ENCODE peak calls at places on chromosomes 1 and 21, in ten cellular contexts. One of them, this sample, is unnamed.

GRCh38 chr1:40003156-40004093 is 37.1 kb upstream of the CAP1 start:
- DNase-seq in left ventricle myocardium inferior: no peak
- DNase-seq in omental fat pad: no peak
- DNase-seq in naive thymus-derived CD8-positive, alpha-beta T cell: no peak
- DNase-seq in amygdala: no peak
- DNase-seq in activated T-cell treated with anti-CD3 and anti-CD28 coated beads, Interleukin-2, amount 50 U/mL, for 72 hours: no peak
- DNase-seq in smooth muscle cell of the brain vasculature: no peak
- DNase-seq in activated CD4-positive, alpha-beta T cell treated with anti-CD3 and anti-CD28 coated beads, Interleukin-2, amount 50 U/mL, for 24 hours: no peak
- DNase-seq in HuH-7: no peak
- DNase-seq in SHP77: no peak
- DNase-seq in this sample: no peak

GRCh38 chr1:112337028-112337531 is 58.9 kb upstream of the CTTNBP2NL start:
- DNase-seq in left ventricle myocardium inferior: peak
- DNase-seq in omental fat pad: no peak
- DNase-seq in naive thymus-derived CD8-positive, alpha-beta T cell: no peak
- DNase-seq in amygdala: no peak
- DNase-seq in activated T-cell treated with anti-CD3 and anti-CD28 coated beads, Interleukin-2, amount 50 U/mL, for 72 hours: peak
- DNase-seq in smooth muscle cell of the brain vasculature: no peak
- DNase-seq in activated CD4-positive, alpha-beta T cell treated with anti-CD3 and anti-CD28 coated beads, Interleukin-2, amount 50 U/mL, for 24 hours: no peak
- DNase-seq in HuH-7: peak
- DNase-seq in SHP77: peak
- DNase-seq in this sample: no peak

GRCh38 chr21:35026617-35027557 is 22.2 kb downstream of the RUNX1 start:
- DNase-seq in left ventricle myocardium inferior: peak
- DNase-seq in omental fat pad: no peak
- DNase-seq in naive thymus-derived CD8-positive, alpha-beta T cell: peak
- DNase-seq in amygdala: no peak
- DNase-seq in activated T-cell treated with anti-CD3 and anti-CD28 coated beads, Interleukin-2, amount 50 U/mL, for 72 hours: peak
- DNase-seq in smooth muscle cell of the brain vasculature: no peak
- DNase-seq in activated CD4-positive, alpha-beta T cell treated with anti-CD3 and anti-CD28 coated beads, Interleukin-2, amount 50 U/mL, for 24 hours: peak
- DNase-seq in HuH-7: no peak
- DNase-seq in SHP77: no peak
- DNase-seq in this sample: peak

GRCh38 chr1:228735871-228736586 is 750 bp downstream of the RHOU start:
- DNase-seq in left ventricle myocardium inferior: peak
- DNase-seq in omental fat pad: no peak
- DNase-seq in naive thymus-derived CD8-positive, alpha-beta T cell: no peak
- DNase-seq in amygdala: no peak
- DNase-seq in activated T-cell treated with anti-CD3 and anti-CD28 coated beads, Interleukin-2, amount 50 U/mL, for 72 hours: peak
- DNase-seq in smooth muscle cell of the brain vasculature: no peak
- DNase-seq in activated CD4-positive, alpha-beta T cell treated with anti-CD3 and anti-CD28 coated beads, Interleukin-2, amount 50 U/mL, for 24 hours: no peak
- DNase-seq in HuH-7: peak
- DNase-seq in SHP77: no peak
- DNase-seq in this sample: no peak

GRCh38 chr1:113488576-113489177 is 98.4 kb downstream of the MAGI3 start:
- DNase-seq in left ventricle myocardium inferior: no peak
- DNase-seq in omental fat pad: no peak
- DNase-seq in naive thymus-derived CD8-positive, alpha-beta T cell: no peak
- DNase-seq in amygdala: no peak
- DNase-seq in activated T-cell treated with anti-CD3 and anti-CD28 coated beads, Interleukin-2, amount 50 U/mL, for 72 hours: no peak
- DNase-seq in smooth muscle cell of the brain vasculature: no peak
- DNase-seq in activated CD4-positive, alpha-beta T cell treated with anti-CD3 and anti-CD28 coated beads, Interleukin-2, amount 50 U/mL, for 24 hours: no peak
- DNase-seq in HuH-7: no peak
- DNase-seq in SHP77: peak
- DNase-seq in this sample: no peak

GRCh38 chr1:119160851-119161250 is 20.4 kb upstream of the WARS2 start:
- DNase-seq in left ventricle myocardium inferior: no peak
- DNase-seq in omental fat pad: no peak
- DNase-seq in naive thymus-derived CD8-positive, alpha-beta T cell: no peak
- DNase-seq in amygdala: no peak
- DNase-seq in activated T-cell treated with anti-CD3 and anti-CD28 coated beads, Interleukin-2, amount 50 U/mL, for 72 hours: no peak
- DNase-seq in smooth muscle cell of the brain vasculature: no peak
- DNase-seq in activated CD4-positive, alpha-beta T cell treated with anti-CD3 and anti-CD28 coated beads, Interleukin-2, amount 50 U/mL, for 24 hours: no peak
- DNase-seq in HuH-7: no peak
- DNase-seq in SHP77: no peak
- DNase-seq in this sample: no peak

GRCh38 chr1:155219592-155220031 is 11.1 kb downstream of the MTX1 start:
- DNase-seq in left ventricle myocardium inferior: no peak
- DNase-seq in omental fat pad: no peak
- DNase-seq in naive thymus-derived CD8-positive, alpha-beta T cell: no peak
- DNase-seq in amygdala: no peak
- DNase-seq in activated T-cell treated with anti-CD3 and anti-CD28 coated beads, Interleukin-2, amount 50 U/mL, for 72 hours: no peak
- DNase-seq in smooth muscle cell of the brain vasculature: no peak
- DNase-seq in activated CD4-positive, alpha-beta T cell treated with anti-CD3 and anti-CD28 coated beads, Interleukin-2, amount 50 U/mL, for 24 hours: no peak
- DNase-seq in HuH-7: no peak
- DNase-seq in SHP77: peak
- DNase-seq in this sample: peak

GRCh38 chr1:164180824-164181223 is 378.2 kb upstream of the PBX1 start:
- DNase-seq in left ventricle myocardium inferior: no peak
- DNase-seq in omental fat pad: no peak
- DNase-seq in naive thymus-derived CD8-positive, alpha-beta T cell: no peak
- DNase-seq in amygdala: no peak
- DNase-seq in activated T-cell treated with anti-CD3 and anti-CD28 coated beads, Interleukin-2, amount 50 U/mL, for 72 hours: no peak
- DNase-seq in smooth muscle cell of the brain vasculature: no peak
- DNase-seq in activated CD4-positive, alpha-beta T cell treated with anti-CD3 and anti-CD28 coated beads, Interleukin-2, amount 50 U/mL, for 24 hours: no peak
- DNase-seq in HuH-7: no peak
- DNase-seq in SHP77: no peak
- DNase-seq in this sample: no peak

GRCh38 chr21:43645414-43645891 is 13.8 kb downstream of the HSF2BP start:
- DNase-seq in left ventricle myocardium inferior: no peak
- DNase-seq in omental fat pad: no peak
- DNase-seq in naive thymus-derived CD8-positive, alpha-beta T cell: peak
- DNase-seq in amygdala: no peak
- DNase-seq in activated T-cell treated with anti-CD3 and anti-CD28 coated beads, Interleukin-2, amount 50 U/mL, for 72 hours: no peak
- DNase-seq in smooth muscle cell of the brain vasculature: peak
- DNase-seq in activated CD4-positive, alpha-beta T cell treated with anti-CD3 and anti-CD28 coated beads, Interleukin-2, amount 50 U/mL, for 24 hours: no peak
- DNase-seq in HuH-7: peak
- DNase-seq in SHP77: peak
- DNase-seq in this sample: no peak

GRCh38 chr1:211680752-211681327 is 5.4 kb upstream of the NEK2 start:
- DNase-seq in left ventricle myocardium inferior: peak
- DNase-seq in omental fat pad: no peak
- DNase-seq in naive thymus-derived CD8-positive, alpha-beta T cell: peak
- DNase-seq in amygdala: peak
- DNase-seq in activated T-cell treated with anti-CD3 and anti-CD28 coated beads, Interleukin-2, amount 50 U/mL, for 72 hours: peak
- DNase-seq in smooth muscle cell of the brain vasculature: peak
- DNase-seq in activated CD4-positive, alpha-beta T cell treated with anti-CD3 and anti-CD28 coated beads, Interleukin-2, amount 50 U/mL, for 24 hours: peak
- DNase-seq in HuH-7: peak
- DNase-seq in SHP77: peak
- DNase-seq in this sample: peak

This sample was measured in nucleus accumbens.